ENCODE peak calls at places on chromosomes 2 and 18, in eight cellular contexts. O, N, V, J, W, T, F and R are unnamed samples.

GRCh38 chr2:120245520-120245835 is 7.2 kb upstream of the RALB start:
- DNase-seq in T (peak; percentile 72), V (no peak), O (peak; percentile 42), J (peak; percentile 64), W (no peak), F (peak; percentile 88), N (no peak), R (peak; percentile 84)

GRCh38 chr2:24839729-24840128 is 46.5 kb downstream of the CENPO start:
- DNase-seq in N (no peak), O (no peak), J (no peak), T (no peak), V (no peak), F (no peak), W (no peak), R (no peak)

GRCh38 chr2:237858294-237859081 is 935 bp upstream of the RAMP1 start:
- DNase-seq in T (peak; percentile 83), F (peak; percentile 75), O (peak; percentile 81), J (peak; percentile 84), N (peak; percentile 55), V (peak; percentile 41), W (peak; percentile 21), R (peak; percentile 92)

GRCh38 chr2:106032676-106033075 is 161.4 kb downstream of the UXS1 start:
- DNase-seq in V (no peak), J (no peak), T (no peak), F (no peak), N (no peak), O (no peak), W (no peak), R (no peak)

GRCh38 chr2:46439582-46439981 is 39.8 kb upstream of the TMEM247 start:
- DNase-seq in V (no peak), N (no peak), O (no peak), J (no peak), W (no peak), T (no peak), F (no peak), R (no peak)

GRCh38 chr2:3465328-3465727 is 54.0 kb downstream of the ADI1 start:
- DNase-seq in N (no peak), J (no peak), V (peak; percentile 11), F (no peak), O (peak; percentile 32), W (no peak), T (no peak), R (peak; percentile 40)

GRCh38 chr2:219178377-219179175 is 501 bp downstream of the RETREG2 start:
- DNase-seq in V (peak; percentile 40), W (peak; percentile 70), T (peak; percentile 49), N (peak; percentile 21), J (peak; percentile 58), F (peak; percentile 66), O (peak; percentile 34), R (peak; percentile 76)

GRCh38 chr18:78758496-78758895 is 221.1 kb upstream of the SALL3 start:
- DNase-seq in V (no peak), J (no peak), W (no peak), F (no peak), N (no peak), T (no peak), O (no peak), R (no peak)

GRCh38 chr2:83572400-83572799 is 886.7 kb downstream of the SUCLG1 start:
- DNase-seq in N (no peak), O (no peak), J (no peak), V (no peak), W (no peak), F (no peak), T (no peak), R (no peak)

GRCh38 chr2:26376799-26377198 is 24.9 kb upstream of the DRC1 start:
- DNase-seq in N (no peak), O (no peak), T (no peak), V (no peak), W (no peak), F (no peak), J (no peak), R (no peak)

GRCh38 chr2:230797515-230798495 is 66.9 kb upstream of the ITM2C start:
- DNase-seq in W (peak; percentile 49), O (peak; percentile 29), T (no peak), F (peak; percentile 16), J (no peak), V (no peak), N (no peak), R (no peak)

GRCh38 chr2:100664756-100665101 is 101.9 kb downstream of the PDCL3 start:
- DNase-seq in O (no peak), N (no peak), J (no peak), W (no peak), T (no peak), V (no peak), F (no peak), R (no peak)

GRCh38 chr2:181073896-181074295 is 93.5 kb downstream of the UBE2E3 start:
- DNase-seq in V (no peak), N (no peak), J (no peak), W (no peak), F (no peak), T (no peak), O (no peak), R (no peak)

GRCh38 chr18:57437782-57438668 is 2.9 kb downstream of the ONECUT2 start:
- DNase-seq in T (no peak), V (no peak), O (no peak), F (peak; percentile 60), J (peak; percentile 77), N (peak; percentile 49), W (no peak), R (no peak)

GRCh38 chr18:79429381-79429780 is 33.7 kb downstream of the NFATC1 start:
- DNase-seq in W (no peak), N (no peak), T (no peak), J (no peak), F (no peak), O (no peak), V (no peak), R (no peak)

GRCh38 chr2:26148501-26148900 is 24.4 kb upstream of the GAREM2 start:
- DNase-seq in V (no peak), W (no peak), O (no peak), F (no peak), T (no peak), J (no peak), N (no peak), R (no peak)

DNA sequence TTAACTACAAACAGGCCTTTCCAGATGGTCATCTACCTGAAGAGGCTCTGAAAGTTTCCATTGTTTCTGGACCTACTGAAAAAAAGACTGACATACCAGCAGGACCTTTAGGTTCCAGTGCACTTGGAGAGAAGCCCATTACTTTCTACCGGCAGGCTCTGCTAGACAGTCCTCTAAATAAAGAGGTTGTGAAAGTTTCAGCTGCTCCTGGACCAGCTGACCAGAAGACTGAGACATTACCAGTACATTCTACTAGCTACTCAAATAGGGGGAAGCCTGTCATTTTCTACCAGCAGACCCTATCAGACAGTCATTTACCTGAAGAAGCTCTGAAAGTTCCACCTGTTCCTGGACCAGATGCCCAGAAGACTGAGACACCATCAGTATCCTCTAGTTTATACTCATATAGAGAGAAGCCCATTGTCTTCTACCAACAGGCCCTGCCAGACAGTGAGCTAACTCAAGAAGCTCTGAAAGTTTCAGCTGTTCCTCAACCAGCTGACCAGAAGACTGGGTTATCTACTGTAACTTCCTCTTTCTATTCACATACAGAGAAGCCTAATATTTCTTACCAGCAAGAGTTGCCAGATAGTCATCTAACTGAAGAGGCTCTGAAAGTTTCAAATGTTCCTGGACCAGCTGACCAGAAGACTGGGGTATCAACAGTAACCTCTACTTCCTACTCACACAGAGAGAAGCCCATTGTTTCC is 65.8 kb downstream of the ALMS1 start:
- DNase-seq in W (no peak), F (no peak), J (no peak), O (no peak), N (no peak), V (no peak), T (no peak), R (no peak)
- TF ChIP-seq POLR2A in W (no peak), F (no peak), J (no peak), O (no peak), N (no peak), V (no peak), T (no peak), R (no peak)

DNA sequence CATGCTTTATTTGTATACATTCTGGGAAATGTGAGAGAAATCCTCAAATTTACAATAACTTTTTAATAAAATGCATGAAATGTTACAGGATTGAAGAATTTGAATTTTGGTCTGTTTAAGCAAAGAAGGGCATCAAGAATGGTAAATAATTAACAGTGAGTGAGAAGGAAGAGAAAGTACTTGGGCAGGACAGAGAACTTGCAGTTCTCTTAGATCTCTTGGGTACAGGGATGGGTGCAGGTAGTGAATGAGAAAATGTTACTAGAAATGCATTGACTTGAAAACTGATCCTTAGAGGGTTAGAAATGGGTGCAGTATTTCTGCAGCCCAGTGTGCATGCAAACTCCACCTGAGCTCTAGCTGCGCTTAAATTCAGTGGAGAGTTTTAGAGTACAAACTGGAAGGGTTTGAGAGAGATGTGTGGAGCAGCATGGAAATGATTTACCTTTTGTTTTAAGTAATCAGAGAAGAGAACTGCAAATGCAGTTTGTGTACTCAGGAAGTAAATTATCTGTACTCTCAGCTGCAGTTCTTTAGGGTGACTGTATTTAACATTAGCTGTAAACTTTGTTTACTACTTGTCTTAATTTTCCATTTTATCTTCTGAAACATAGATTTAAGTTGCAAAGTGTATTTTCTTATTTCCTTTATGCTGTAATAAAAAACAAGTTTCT is 51.0 kb upstream of the RAB27B start:
- DNase-seq in T (no peak), F (no peak), O (no peak), W (no peak), J (no peak), N (no peak), V (no peak), R (no peak)
- H3K4me1 ChIP-seq in T (no peaks in the 10 kb centered on the region), F (no peaks in the 10 kb centered on the region), O (no peaks in the 10 kb centered on the region), W (no peaks in the 10 kb centered on the region), J (peaks cover 43% of the 10 kb centered on the region), N (peaks cover 41% of the 10 kb centered on the region), V (no peaks in the 10 kb centered on the region), R (no peaks in the 10 kb centered on the region)

DNA sequence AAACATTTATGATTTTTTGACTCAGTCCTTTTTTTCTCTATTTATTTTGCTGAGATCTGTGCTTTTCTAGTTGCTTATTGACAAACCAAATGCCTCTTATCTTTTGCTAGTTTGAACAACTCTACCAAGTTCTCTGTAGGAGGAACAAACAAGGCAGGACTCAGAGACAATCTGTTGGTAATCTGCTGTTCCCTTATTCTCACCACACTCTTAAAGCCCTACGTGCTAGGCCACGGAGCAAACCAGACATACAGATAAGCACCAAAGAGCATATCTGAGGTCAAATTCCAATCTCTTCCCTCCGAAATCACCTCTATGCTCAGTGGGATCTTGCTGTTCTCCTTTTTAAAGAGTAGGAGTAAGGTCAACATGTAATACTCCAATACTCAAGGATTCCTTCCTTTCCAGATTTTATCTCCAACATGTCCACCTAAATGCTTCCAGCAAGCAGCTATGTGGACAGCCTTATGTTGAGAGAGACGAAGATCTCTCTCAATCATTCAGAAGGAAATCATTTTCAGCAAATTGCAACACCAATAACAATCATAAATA is 18.4 kb downstream of the FN1 start:
- DNase-seq in N (no peak), O (no peak), F (no peak), J (no peak), V (no peak), T (no peak), W (no peak), R (no peak)
- TF ChIP-seq POLR2A in N (no peak), O (no peak), F (no peak), J (no peak), V (no peak), T (no peak), W (no peak), R (no peak)

DNA sequence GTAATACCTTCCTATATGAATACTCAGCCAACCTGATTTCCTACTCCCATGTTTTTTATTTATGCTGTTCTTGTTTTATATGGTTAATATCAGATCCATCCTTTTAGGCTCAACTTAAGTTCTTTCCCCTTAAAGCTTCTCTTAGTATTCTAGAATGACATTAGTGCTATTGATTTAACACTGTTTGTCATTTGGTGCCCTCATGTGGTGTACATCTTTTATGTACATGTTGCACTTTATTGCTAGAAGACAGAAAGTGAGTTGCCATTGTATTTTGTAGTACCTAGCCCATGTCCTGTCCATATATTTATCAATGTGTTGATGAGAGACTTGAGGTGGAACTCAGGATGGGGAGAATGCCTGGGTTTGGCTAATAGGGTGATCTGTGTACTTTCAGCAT is 2.5 kb downstream of the HTRA2 start:
- DNase-seq in J (no peak), N (peak; percentile 55), V (no peak), O (no peak), T (no peak), F (no peak), W (no peak), R (no peak)
- H3K4me1 ChIP-seq in J (peaks cover 27% of the 10 kb centered on the region), N (peaks cover 17% of the 10 kb centered on the region), V (peaks cover 20% of the 10 kb centered on the region), O (peaks cover 19% of the 10 kb centered on the region), T (peaks cover 8% of the 10 kb centered on the region), F (peaks cover 15% of the 10 kb centered on the region), W (peaks cover 14% of the 10 kb centered on the region), R (peaks cover 34% of the 10 kb centered on the region)